ENCODE peak calls at places on chromosomes 4 and X, in ten cellular contexts. X is endothelial cell of umbilical vein, P is suprapubic skin, D is sigmoid colon, G is upper lobe of left lung, I is transverse colon, O is Panc1, Z is GM12891, K is stomach, J is spleen. W is an unnamed sample.
A peak's percentile ranks its signal among the peaks of the same experiment; 100 is the strongest.

GRCh38 chrX:152912641-152913040 is 14.8 kb downstream of the ZNF185 start:
- DNase-seq in X (no peak), P (no peak), D (no peak), G (no peak), I (no peak), O (no peak), Z (no peak), K (no peak), J (no peak), W (no peak)

GRCh38 chr4:47222276-47222675 is 190.9 kb downstream of the GABRB1 start:
- DNase-seq in X (no peak), P (no peak), D (no peak), G (no peak), I (no peak), O (no peak), Z (no peak), K (no peak), J (no peak), W (no peak)

GRCh38 chr4:123398803-123399637 is 2.4 kb downstream of the SPRY1 start:
- DNase-seq in X (peak; percentile 80), P (peak; percentile 84), D (peak; percentile 81), G (peak; percentile 65), I (peak; percentile 69), O (no peak), Z (no peak), K (peak; percentile 60), J (peak; percentile 85), W (no peak)

GRCh38 chrX:43750248-43750676 is 94.2 kb downstream of the MAOA start:
- DNase-seq in X (peak; percentile 57), P (peak; percentile 75), D (peak; percentile 76), G (peak; percentile 56), I (peak; percentile 61), O (no peak), Z (peak; percentile 2), K (peak; percentile 49), J (no peak), W (no peak)

GRCh38 chrX:5733483-5733882 is 495.2 kb downstream of the NLGN4X start:
- DNase-seq in X (no peak), P (no peak), D (no peak), G (no peak), I (no peak), O (no peak), Z (no peak), K (no peak), J (no peak), W (no peak)

GRCh38 chr4:154344686-154345085 is 146.9 kb downstream of the DCHS2 start:
- DNase-seq in X (no peak), P (no peak), D (no peak), G (no peak), I (no peak), O (no peak), Z (no peak), K (no peak), J (no peak), W (no peak)

GRCh38 chr4:161926033-161926828 is 237.6 kb downstream of the FSTL5 start:
- DNase-seq in X (no peak), P (no peak), D (no peak), G (no peak), I (no peak), O (no peak), Z (no peak), K (no peak), J (no peak), W (no peak)

GRCh38 chrX:45497290-45497689 is 296.6 kb upstream of the DIPK2B start:
- DNase-seq in X (no peak), P (no peak), D (no peak), G (no peak), I (no peak), O (no peak), Z (no peak), K (no peak), J (no peak), W (no peak)

GRCh38 chrX:551306-551705 is 79.3 kb upstream of the SHOX start:
- DNase-seq in X (no peak), P (no peak), D (no peak), G (no peak), I (no peak), O (no peak), Z (no peak), K (no peak), J (no peak), W (no peak)

GRCh38 chrX:39762266-39762841 is 335.4 kb downstream of the BCOR start:
- DNase-seq in X (peak; percentile 74), P (no peak), D (no peak), G (no peak), I (no peak), O (no peak), Z (no peak), K (no peak), J (no peak), W (no peak)

GRCh38 chr4:57109847-57110634 is at the start of gene IGFBP7:
- DNase-seq in X (peak; percentile 66), P (no peak), D (peak; percentile 83), G (peak; percentile 70), I (peak; percentile 61), O (no peak), Z (peak; percentile 40), K (peak; percentile 58), J (peak; percentile 86), W (no peak)

GRCh38 chrX:50698944-50699343 is 115.0 kb downstream of the SHROOM4 start:
- DNase-seq in X (no peak), P (no peak), D (no peak), G (no peak), I (no peak), O (no peak), Z (no peak), K (no peak), J (no peak), W (no peak)

GRCh38 chrX:42079968-42080367 is 156.6 kb upstream of the CASK start:
- DNase-seq in X (no peak), P (no peak), D (no peak), G (no peak), I (no peak), O (no peak), Z (no peak), K (no peak), J (no peak), W (no peak)

GRCh38 chrX:103918584-103919335 is 43.7 kb upstream of the TMSB15B start:
- DNase-seq in X (peak; percentile 76), P (peak; percentile 80), D (peak; percentile 85), G (peak; percentile 65), I (peak; percentile 68), O (no peak), Z (peak; percentile 38), K (peak; percentile 68), J (peak; percentile 89), W (no peak)
- TF ChIP-seq POLR2AphosphoS5 in X (no peak), P (no peak), D (peak; percentile 39), G (no peak), I (no peak), O (no peak), Z (peak; percentile 23), K (no peak), J (no peak), W (no peak)

GRCh38 chr4:17066972-17067371 is 168.5 kb upstream of the LDB2 start:
- DNase-seq in X (peak; percentile 22), P (no peak), D (no peak), G (no peak), I (no peak), O (no peak), Z (no peak), K (no peak), J (no peak), W (peak; percentile 45)
- TF ChIP-seq POLR2AphosphoS5 in X (no peak), P (no peak), D (peak; percentile 6), G (no peak), I (no peak), O (no peak), Z (no peak), K (no peak), J (no peak), W (no peak)

GRCh38 chr4:117085185-117085701 is at the start of gene TRAM1L1:
- DNase-seq in X (peak; percentile 65), P (peak; percentile 78), D (peak; percentile 72), G (peak; percentile 37), I (peak; percentile 40), O (no peak), Z (peak; percentile 40), K (peak; percentile 64), J (peak; percentile 74), W (no peak)
- TF ChIP-seq POLR2AphosphoS5 in X (no peak), P (no peak), D (no peak), G (no peak), I (no peak), O (no peak), Z (no peak), K (no peak), J (no peak), W (no peak)

GRCh38 chr4:38129452-38129830 is 169.2 kb downstream of the PTTG2 start:
- DNase-seq in X (no peak), P (no peak), D (no peak), G (no peak), I (no peak), O (no peak), Z (no peak), K (no peak), J (no peak), W (no peak)

GRCh38 chr4:38131371-38132139 is 171.4 kb downstream of the PTTG2 start:
- DNase-seq in X (peak; percentile 31), P (no peak), D (no peak), G (no peak), I (peak; percentile 23), O (no peak), Z (no peak), K (no peak), J (no peak), W (no peak)

GRCh38 chr4:38125816-38126215 is 165.6 kb downstream of the PTTG2 start:
- DNase-seq in X (no peak), P (no peak), D (no peak), G (peak; percentile 37), I (no peak), O (no peak), Z (no peak), K (no peak), J (no peak), W (no peak)

GRCh38 chr4:38130884-38131283 is 170.7 kb downstream of the PTTG2 start:
- DNase-seq in X (no peak), P (no peak), D (no peak), G (no peak), I (no peak), O (no peak), Z (no peak), K (no peak), J (no peak), W (no peak)

DNA sequence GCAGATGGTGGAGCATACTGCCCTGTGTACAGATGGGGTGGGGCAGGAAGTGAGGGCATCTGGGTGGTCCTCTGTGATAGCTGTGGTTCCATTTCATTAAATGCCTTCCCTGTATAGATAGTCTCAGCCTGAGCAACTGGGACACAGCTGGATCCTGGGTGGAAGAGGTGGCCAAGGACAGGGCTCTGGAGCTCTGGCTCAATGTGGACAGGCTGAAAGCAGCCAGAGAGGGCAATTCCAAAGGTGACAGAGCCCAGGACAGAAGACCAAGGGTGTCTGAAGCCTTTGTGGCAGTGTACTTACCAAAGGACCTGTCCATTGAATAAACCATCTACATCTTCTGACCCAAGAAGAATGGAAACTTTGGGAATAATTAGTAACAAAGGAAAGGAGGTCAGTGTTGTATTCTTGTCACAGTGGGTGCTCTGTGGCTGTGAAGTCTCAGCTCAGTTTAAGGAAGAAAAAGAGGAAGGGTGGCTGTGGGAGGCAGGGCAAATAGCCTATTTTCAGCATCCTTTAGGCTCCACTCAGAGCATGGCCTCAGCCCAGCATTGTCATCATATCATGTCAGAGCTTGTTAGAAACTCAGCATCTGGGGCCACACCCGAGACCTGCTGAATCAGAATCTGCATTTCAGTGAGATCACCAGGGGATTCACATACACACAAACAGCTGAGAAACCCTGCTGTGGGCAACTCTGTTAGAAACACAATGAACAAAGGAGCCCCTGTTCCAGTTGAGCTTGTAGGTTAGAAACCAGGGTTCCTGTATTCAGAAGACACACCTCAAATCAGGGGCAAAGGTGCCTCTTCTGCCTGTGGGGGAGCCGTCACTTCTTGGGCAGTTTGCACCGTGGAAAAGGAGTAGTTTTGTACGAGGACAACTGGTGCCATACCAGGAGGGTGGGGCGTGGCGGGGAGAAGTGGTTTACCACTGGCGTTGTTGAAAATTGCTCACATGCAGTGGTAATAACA is 168.6 kb downstream of the PTTG2 start:
- DNase-seq in X (no peak), P (no peak), D (no peak), G (no peak), I (peak; percentile 60), O (no peak), Z (no peak), K (no peak), J (no peak), W (no peak)
- TF ChIP-seq POLR2AphosphoS5 in X (no peak), P (no peak), D (no peak), G (no peak), I (no peak), O (no peak), Z (no peak), K (no peak), J (peak; percentile 49), W (no peak)